ENCODE peak calls at places on chromosomes 3 and 15, in seven cellular contexts. One of them, this sample, is unnamed.

GRCh38 chr15:87850916-87851315 is 405.6 kb downstream of the NTRK3 start:
- DNase-seq in trophoblast cell: no peak
- DNase-seq in H1: no peak
- DNase-seq in mesendoderm: no peak
- DNase-seq in IMR-90: no peak
- DNase-seq in mesenchymal stem cell: no peak
- DNase-seq in H9: no peak
- DNase-seq in this sample: no peak

GRCh38 chr3:193943200-193943599 is 192.7 kb upstream of the HES1 start:
- DNase-seq in mesendoderm: peak; percentile 67
- DNase-seq in H9: peak; percentile 72
- DNase-seq in trophoblast cell: no peak
- DNase-seq in mesenchymal stem cell: no peak
- DNase-seq in IMR-90: no peak
- DNase-seq in H1: no peak
- DNase-seq in this sample: no peak

GRCh38 chr3:179416681-179417080 is 34.6 kb downstream of the GNB4 start:
- DNase-seq in trophoblast cell: no peak
- DNase-seq in H1: no peak
- DNase-seq in mesenchymal stem cell: no peak
- DNase-seq in H9: no peak
- DNase-seq in IMR-90: peak; percentile 19
- DNase-seq in mesendoderm: no peak
- DNase-seq in this sample: no peak

GRCh38 chr15:101022876-101023275 is 103.7 kb downstream of the LRRK1 start:
- DNase-seq in IMR-90: no peak
- DNase-seq in H9: peak; percentile 2
- DNase-seq in trophoblast cell: no peak
- DNase-seq in mesendoderm: no peak
- DNase-seq in mesenchymal stem cell: no peak
- DNase-seq in H1: no peak
- DNase-seq in this sample: no peak

GRCh38 chr3:25973111-25973510 is 183.2 kb downstream of the OXSM start:
- DNase-seq in H9: no peak
- DNase-seq in H1: no peak
- DNase-seq in IMR-90: no peak
- DNase-seq in mesendoderm: no peak
- DNase-seq in mesenchymal stem cell: no peak
- DNase-seq in trophoblast cell: no peak
- DNase-seq in this sample: no peak

GRCh38 chr3:51559266-51559907 is 20.9 kb downstream of the RAD54L2 start:
- DNase-seq in IMR-90: peak; percentile 84
- DNase-seq in H1: no peak
- DNase-seq in trophoblast cell: no peak
- DNase-seq in H9: no peak
- DNase-seq in mesenchymal stem cell: peak; percentile 37
- DNase-seq in mesendoderm: no peak
- DNase-seq in this sample: no peak

GRCh38 chr15:46636220-46636619 is 1001.4 kb downstream of the SQOR start:
- DNase-seq in mesendoderm: peak; percentile 58
- DNase-seq in mesenchymal stem cell: peak; percentile 46
- DNase-seq in IMR-90: no peak
- DNase-seq in H9: no peak
- DNase-seq in H1: no peak
- DNase-seq in trophoblast cell: peak; percentile 74
- DNase-seq in this sample: no peak

GRCh38 chr3:123884258-123884831 is at the start of gene MYLK:
- DNase-seq in IMR-90: peak; percentile 95
- DNase-seq in mesenchymal stem cell: peak; percentile 97
- DNase-seq in trophoblast cell: peak; percentile 60
- DNase-seq in mesendoderm: peak; percentile 98
- DNase-seq in H9: peak; percentile 98
- DNase-seq in H1: peak; percentile 87
- DNase-seq in this sample: peak; percentile 92

GRCh38 chr15:79164465-79164864 is 73.9 kb upstream of the RASGRF1 start:
- DNase-seq in IMR-90: no peak
- DNase-seq in H9: no peak
- DNase-seq in H1: no peak
- DNase-seq in trophoblast cell: no peak
- DNase-seq in mesenchymal stem cell: no peak
- DNase-seq in mesendoderm: no peak
- DNase-seq in this sample: no peak

GRCh38 chr3:79414821-79415220 is 353.0 kb downstream of the ROBO1 start:
- DNase-seq in mesenchymal stem cell: peak; percentile 55
- DNase-seq in H9: no peak
- DNase-seq in mesendoderm: no peak
- DNase-seq in trophoblast cell: peak; percentile 27
- DNase-seq in H1: no peak
- DNase-seq in IMR-90: peak; percentile 39
- DNase-seq in this sample: no peak

GRCh38 chr15:67175643-67176071 is 78.8 kb downstream of the AAGAB start:
- DNase-seq in IMR-90: peak; percentile 69
- DNase-seq in H9: no peak
- DNase-seq in mesendoderm: peak; percentile 65
- DNase-seq in H1: no peak
- DNase-seq in mesenchymal stem cell: peak; percentile 93
- DNase-seq in trophoblast cell: peak; percentile 79
- DNase-seq in this sample: no peak

GRCh38 chr3:195154793-195155535 is 116.0 kb downstream of the XXYLT1 start:
- DNase-seq in IMR-90: peak; percentile 97
- DNase-seq in mesenchymal stem cell: peak; percentile 89
- DNase-seq in H1: no peak
- DNase-seq in H9: no peak
- DNase-seq in mesendoderm: peak; percentile 66
- DNase-seq in trophoblast cell: no peak
- DNase-seq in this sample: no peak

GRCh38 chr3:128496602-128497304 is 3.8 kb upstream of the GATA2 start:
- DNase-seq in H9: peak; percentile 57
- DNase-seq in H1: no peak
- DNase-seq in mesenchymal stem cell: peak; percentile 49
- DNase-seq in trophoblast cell: no peak
- DNase-seq in IMR-90: no peak
- DNase-seq in mesendoderm: peak; percentile 60
- DNase-seq in this sample: no peak

GRCh38 chr3:59919581-59919980 is 869.8 kb upstream of the CFAP20DC start:
- DNase-seq in trophoblast cell: no peak
- DNase-seq in mesenchymal stem cell: no peak
- DNase-seq in H1: no peak
- DNase-seq in mesendoderm: no peak
- DNase-seq in IMR-90: no peak
- DNase-seq in H9: no peak
- DNase-seq in this sample: no peak

GRCh38 chr3:29267231-29267630 is 13.6 kb upstream of the RBMS3 start:
- DNase-seq in H9: no peak
- DNase-seq in mesendoderm: no peak
- DNase-seq in IMR-90: no peak
- DNase-seq in trophoblast cell: no peak
- DNase-seq in H1: no peak
- DNase-seq in mesenchymal stem cell: no peak
- DNase-seq in this sample: no peak

GRCh38 chr15:25678498-25678865 is 184.6 kb downstream of the ATP10A start:
- DNase-seq in mesendoderm: no peak
- DNase-seq in H1: no peak
- DNase-seq in IMR-90: no peak
- DNase-seq in H9: no peak
- DNase-seq in mesenchymal stem cell: no peak
- DNase-seq in trophoblast cell: no peak
- DNase-seq in this sample: no peak

GRCh38 chr3:13149331-13150203 is 76.3 kb upstream of the IQSEC1 start:
- DNase-seq in H9: no peak
- DNase-seq in trophoblast cell: no peak
- DNase-seq in IMR-90: no peak
- DNase-seq in mesenchymal stem cell: no peak
- DNase-seq in mesendoderm: no peak
- DNase-seq in H1: no peak
- DNase-seq in this sample: no peak

GRCh38 chr15:74988007-74988800 is 7.2 kb upstream of the SCAMP5 start:
- DNase-seq in mesenchymal stem cell: peak; percentile 35
- DNase-seq in IMR-90: peak; percentile 7
- DNase-seq in H1: no peak
- DNase-seq in H9: peak; percentile 73
- DNase-seq in mesendoderm: peak; percentile 76
- DNase-seq in trophoblast cell: peak; percentile 11
- DNase-seq in this sample: no peak

GRCh38 chr3:136075816-136076215 is 110.3 kb downstream of the PPP2R3A start:
- DNase-seq in H9: no peak
- DNase-seq in IMR-90: peak; percentile 17
- DNase-seq in trophoblast cell: no peak
- DNase-seq in H1: no peak
- DNase-seq in mesenchymal stem cell: peak; percentile 30
- DNase-seq in mesendoderm: peak; percentile 18
- DNase-seq in this sample: no peak

GRCh38 chr3:123899300-123899865 is 15.3 kb upstream of the MYLK start:
- DNase-seq in IMR-90: no peak
- DNase-seq in H9: no peak
- DNase-seq in trophoblast cell: no peak
- DNase-seq in mesenchymal stem cell: no peak
- DNase-seq in H1: no peak
- DNase-seq in mesendoderm: peak; percentile 52
- DNase-seq in this sample: no peak

GRCh38 chr3:7546219-7546618 is 685.3 kb downstream of the GRM7 start:
- DNase-seq in mesenchymal stem cell: peak; percentile 26
- DNase-seq in H1: no peak
- DNase-seq in H9: no peak
- DNase-seq in IMR-90: no peak
- DNase-seq in mesendoderm: no peak
- DNase-seq in trophoblast cell: no peak
- DNase-seq in this sample: no peak

GRCh38 chr3:80677796-80678195 is 910.0 kb upstream of the ROBO1 start:
- DNase-seq in IMR-90: no peak
- DNase-seq in mesenchymal stem cell: peak; percentile 1
- DNase-seq in H1: no peak
- DNase-seq in H9: no peak
- DNase-seq in trophoblast cell: no peak
- DNase-seq in mesendoderm: no peak
- DNase-seq in this sample: no peak

GRCh38 chr3:44926921-44927320 is 49.1 kb downstream of the ZDHHC3 start:
- DNase-seq in IMR-90: no peak
- DNase-seq in mesenchymal stem cell: no peak
- DNase-seq in trophoblast cell: no peak
- DNase-seq in H1: no peak
- DNase-seq in mesendoderm: no peak
- DNase-seq in H9: no peak
- DNase-seq in this sample: no peak

GRCh38 chr15:74901612-74902063 is 5.0 kb downstream of the FAM219B start:
- DNase-seq in mesendoderm: peak; percentile 49
- DNase-seq in H9: peak; percentile 55
- DNase-seq in IMR-90: peak; percentile 46
- DNase-seq in trophoblast cell: peak; percentile 65
- DNase-seq in mesenchymal stem cell: peak; percentile 67
- DNase-seq in H1: no peak
- DNase-seq in this sample: peak; percentile 57

GRCh38 chr3:40973141-40973540 is 226.2 kb upstream of the CTNNB1 start:
- DNase-seq in mesendoderm: no peak
- DNase-seq in H1: no peak
- DNase-seq in H9: no peak
- DNase-seq in IMR-90: no peak
- DNase-seq in mesenchymal stem cell: no peak
- DNase-seq in trophoblast cell: no peak
- DNase-seq in this sample: no peak
- H3K27ac ChIP-seq in mesendoderm: no peak overlapping the region
- H3K27ac ChIP-seq in H1: no peak overlapping the region
- H3K27ac ChIP-seq in H9: no peak overlapping the region
- H3K27ac ChIP-seq in IMR-90: no peak overlapping the region
- H3K27ac ChIP-seq in mesenchymal stem cell: no peak overlapping the region
- H3K27ac ChIP-seq in trophoblast cell: no peak overlapping the region
- H3K27ac ChIP-seq in this sample: no peak overlapping the region

DNA sequence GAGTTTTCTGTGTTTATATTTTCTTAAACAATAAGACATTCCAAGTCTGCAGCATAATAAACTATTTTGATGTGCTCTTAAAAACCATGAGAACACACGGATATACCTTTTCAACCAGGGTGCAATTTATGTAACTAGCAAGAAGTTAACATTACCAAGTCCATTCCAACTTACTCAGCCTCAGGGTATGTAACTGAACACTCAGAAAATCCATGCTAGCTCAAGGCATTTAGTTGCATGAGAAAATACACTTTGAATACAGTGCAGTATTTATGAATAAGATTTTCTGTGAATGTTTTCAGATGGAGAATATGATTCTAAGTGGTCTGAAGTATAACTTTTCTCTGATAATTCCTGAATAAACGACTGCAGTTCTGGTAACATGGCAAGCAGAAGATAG is 124.2 kb downstream of the SNRK start:
- DNase-seq in H1: no peak
- DNase-seq in mesenchymal stem cell: no peak
- DNase-seq in mesendoderm: no peak
- DNase-seq in H9: no peak
- DNase-seq in IMR-90: peak; percentile 62
- DNase-seq in trophoblast cell: no peak
- DNase-seq in this sample: no peak
- H2AK5ac ChIP-seq in H1: no peak overlapping the region
- H2AK5ac ChIP-seq in mesenchymal stem cell: no peak overlapping the region
- H2AK5ac ChIP-seq in mesendoderm: no peak overlapping the region
- H2AK5ac ChIP-seq in H9: no peak overlapping the region
- H2AK5ac ChIP-seq in IMR-90: no peak overlapping the region
- H2AK5ac ChIP-seq in trophoblast cell: no peak overlapping the region
- H2AK5ac ChIP-seq in this sample: no peak overlapping the region

DNA sequence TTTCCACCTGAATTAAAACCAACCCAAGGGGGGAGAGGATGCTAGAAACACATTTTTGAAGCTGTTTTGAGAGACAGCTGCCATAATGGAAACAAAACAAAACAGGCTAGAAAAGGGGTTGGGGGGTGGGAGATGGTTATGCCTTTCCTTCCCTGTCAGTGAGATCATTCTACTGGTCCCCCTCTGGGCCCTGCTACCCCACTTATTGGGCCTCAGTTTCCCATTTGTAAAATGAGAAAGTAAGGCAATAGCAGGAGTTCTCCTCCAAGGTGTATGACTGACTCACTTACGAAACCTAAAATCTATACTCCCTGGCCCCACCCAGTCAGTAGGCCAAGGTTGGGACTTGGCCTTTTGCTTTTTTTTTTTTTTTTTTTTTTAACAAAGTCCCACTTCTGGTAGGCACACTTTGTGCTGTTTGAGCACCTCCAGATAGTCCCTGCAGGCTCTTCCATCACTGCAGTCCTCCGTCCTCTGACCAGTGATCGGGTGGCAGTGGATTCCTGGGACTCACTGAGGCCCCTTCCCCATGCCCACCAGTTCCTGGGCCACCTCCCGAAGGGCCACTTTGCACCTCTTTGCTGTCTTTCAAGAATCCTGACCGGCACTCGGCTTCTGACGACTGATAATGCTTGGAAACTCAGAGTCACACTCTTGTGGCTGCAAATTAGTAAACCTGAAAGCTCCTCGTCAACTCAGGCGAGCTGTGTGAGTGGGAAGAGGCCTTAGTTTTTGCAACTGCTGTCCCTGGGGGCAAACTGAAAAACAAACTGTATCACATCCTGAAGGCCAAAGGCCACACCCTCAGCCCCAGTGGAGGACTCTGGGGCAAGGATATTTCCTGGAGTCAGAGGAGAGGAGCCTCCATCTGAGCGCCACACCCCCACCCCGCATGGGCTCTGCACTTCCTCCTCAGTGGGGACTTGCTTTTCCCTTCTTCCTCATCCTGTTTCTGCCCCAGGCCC is 6.7 kb upstream of the PSTPIP1 start:
- DNase-seq in H9: peak; percentile 1
- DNase-seq in trophoblast cell: no peak
- DNase-seq in H1: no peak
- DNase-seq in mesendoderm: peak; percentile 46
- DNase-seq in IMR-90: no peak
- DNase-seq in mesenchymal stem cell: no peak
- DNase-seq in this sample: no peak
- H3K27ac ChIP-seq in H9: no peak overlapping the region
- H3K27ac ChIP-seq in trophoblast cell: no peak overlapping the region
- H3K27ac ChIP-seq in H1: no peak overlapping the region
- H3K27ac ChIP-seq in mesendoderm: no peak overlapping the region
- H3K27ac ChIP-seq in IMR-90: no peak overlapping the region
- H3K27ac ChIP-seq in mesenchymal stem cell: no peak overlapping the region
- H3K27ac ChIP-seq in this sample: no peak overlapping the region

GRCh38 chr3:71502066-71502465 is 81.5 kb downstream of the FOXP1 start:
- DNase-seq in mesendoderm: no peak
- DNase-seq in H9: no peak
- DNase-seq in H1: no peak
- DNase-seq in mesenchymal stem cell: no peak
- DNase-seq in trophoblast cell: no peak
- DNase-seq in IMR-90: no peak
- DNase-seq in this sample: no peak
- H2AK5ac ChIP-seq in mesendoderm: no peak overlapping the region
- H2AK5ac ChIP-seq in H9: peak overlapping the region; percentile 13
- H2AK5ac ChIP-seq in H1: no peak overlapping the region
- H2AK5ac ChIP-seq in mesenchymal stem cell: peak overlapping the region; percentile 89
- H2AK5ac ChIP-seq in trophoblast cell: peak overlapping the region; percentile 33
- H2AK5ac ChIP-seq in IMR-90: no peak overlapping the region
- H2AK5ac ChIP-seq in this sample: no peak overlapping the region